ENCODE peak calls at places on chromosomes 11 and 22, in eight cellular contexts. U is WERI-Rb-1, G is heart right ventricle, L is lower leg skin, Y is RWPE2, X is fibroblast of lung, Q is prostate gland, I is AG04449. B is an unnamed sample.

GRCh38 chr11:43943931-43944751 is 1.7 kb downstream of the C11orf96 start:
- DNase-seq in U (peak), L (peak), G (peak), X (peak), Q (no peak), I (no peak), Y (no peak), B (no peak)

GRCh38 chr11:80103149-80103859 is 662.5 kb upstream of the TENM4 start:
- DNase-seq in U (no peak), Q (no peak), Y (no peak), X (peak), L (no peak), G (no peak), I (peak), B (peak)

GRCh38 chr11:74138572-74138971 is 32.2 kb downstream of the C2CD3 start:
- DNase-seq in L (no peak), I (peak), X (peak), Y (no peak), Q (peak), G (no peak), U (no peak), B (peak)

GRCh38 chr11:15912825-15913224 is 443.5 kb downstream of the SOX6 start:
- DNase-seq in U (no peak), I (no peak), Q (no peak), L (peak), X (no peak), G (no peak), Y (no peak), B (no peak)

GRCh38 chr11:64074239-64074638 is 38.5 kb downstream of the FLRT1 start:
- DNase-seq in L (no peak), Q (no peak), Y (no peak), I (no peak), U (no peak), X (no peak), G (no peak), B (no peak)

GRCh38 chr11:130872102-130872501 is 44.2 kb downstream of the SNX19 start:
- DNase-seq in L (no peak), Y (no peak), U (no peak), X (no peak), G (peak), I (no peak), Q (no peak), B (no peak)

GRCh38 chr11:43486141-43486540 is 127.4 kb downstream of the TTC17 start:
- DNase-seq in Y (no peak), L (no peak), U (no peak), G (no peak), X (peak), Q (no peak), I (no peak), B (no peak)

GRCh38 chr11:2377511-2378443 is 667 bp downstream of the CD81 start:
- DNase-seq in X (peak), L (peak), Y (no peak), U (peak), G (peak), Q (peak), I (no peak), B (no peak)

GRCh38 chr11:66743271-66743968 is 14.4 kb upstream of the SPTBN2 start:
- DNase-seq in U (peak), I (no peak), Q (peak), X (no peak), Y (peak), G (no peak), L (peak), B (no peak)

GRCh38 chr11:70605846-70606245 is 207.5 kb downstream of the CTTN start:
- DNase-seq in L (no peak), X (no peak), Y (no peak), U (no peak), G (no peak), I (no peak), Q (no peak), B (no peak)

GRCh38 chr11:36007127-36007824 is 63.4 kb downstream of the LDLRAD3 start:
- DNase-seq in U (peak), Q (no peak), G (no peak), Y (no peak), I (no peak), X (no peak), L (no peak), B (no peak)

GRCh38 chr11:46293616-46294015 is 16.2 kb downstream of the CREB3L1 start:
- DNase-seq in G (no peak), Y (no peak), I (peak), X (peak), Q (no peak), U (no peak), L (no peak), B (no peak)

GRCh38 chr11:3855808-3856491 is 486 bp downstream of the STIM1 start:
- DNase-seq in L (peak), Y (peak), G (peak), I (no peak), U (peak), X (peak), Q (no peak), B (no peak)

GRCh38 chr11:70230151-70230839 is 27.2 kb downstream of the FADD start:
- DNase-seq in U (no peak), I (no peak), L (no peak), Y (no peak), G (no peak), X (peak), Q (no peak), B (no peak)

GRCh38 chr11:110992481-110992880 is 253.0 kb upstream of the POU2AF2 start:
- DNase-seq in Y (no peak), Q (no peak), L (no peak), I (no peak), X (no peak), U (no peak), G (no peak), B (no peak)

GRCh38 chr11:65386307-65387081 is at the start of gene FRMD8:
- DNase-seq in G (peak), L (peak), X (peak), I (no peak), Y (peak), Q (peak), U (peak), B (peak)

GRCh38 chr22:50699001-50699753 is 26.6 kb downstream of the SHANK3 start:
- DNase-seq in X (no peak), G (no peak), Q (no peak), L (peak), Y (peak), I (no peak), U (no peak), B (no peak)

GRCh38 chr11:2465201-2466068 is 20.6 kb downstream of the KCNQ1 start:
- DNase-seq in G (no peak), X (no peak), Y (peak), I (no peak), Q (no peak), U (no peak), L (peak), B (no peak)

GRCh38 chr11:128394436-128395089 is 192.8 kb downstream of the ETS1 start:
- DNase-seq in L (no peak), X (peak), Y (no peak), U (no peak), Q (no peak), I (no peak), G (peak), B (no peak)

GRCh38 chr11:3747704-3748103 is 49.6 kb downstream of the NUP98 start:
- DNase-seq in L (no peak), U (no peak), G (no peak), X (peak), Y (no peak), Q (no peak), I (peak), B (peak)

GRCh38 chr11:31240340-31240904 is 129.1 kb downstream of the DCDC1 start:
- DNase-seq in G (no peak), U (peak), X (peak), Q (peak), L (no peak), Y (no peak), I (no peak), B (peak)

GRCh38 chr11:104772806-104773241 is 125.4 kb downstream of the CASP12 start:
- DNase-seq in G (no peak), Y (no peak), Q (no peak), I (peak), L (no peak), X (peak), U (no peak), B (peak)

GRCh38 chr11:64237484-64237951 is 3.1 kb downstream of the VEGFB start:
- DNase-seq in Y (peak), U (no peak), I (no peak), X (no peak), G (no peak), Q (peak), L (no peak), B (no peak)

GRCh38 chr22:29023172-29023796 is 38.3 kb downstream of the C22orf31 start:
- DNase-seq in I (no peak), Y (no peak), L (no peak), Q (no peak), G (no peak), U (no peak), X (no peak), B (no peak)

GRCh38 chr11:69102732-69103615 is 52.8 kb upstream of the SMIM38 start:
- DNase-seq in L (no peak), Q (no peak), X (no peak), U (peak), I (no peak), G (no peak), Y (no peak), B (no peak)

GRCh38 chr11:69778373-69778772 is 3.2 kb upstream of the FGF4 start:
- DNase-seq in U (no peak), L (no peak), Q (no peak), G (no peak), X (no peak), Y (no peak), I (no peak), B (no peak)

GRCh38 chr22:44686873-44687600 is 15.0 kb upstream of the PRR5 start:
- DNase-seq in Q (no peak), U (no peak), L (no peak), Y (no peak), G (no peak), I (no peak), X (peak), B (no peak)

GRCh38 chr11:17591293-17591692 is 44.2 kb downstream of the OTOG start:
- DNase-seq in Y (peak), G (no peak), I (no peak), Q (no peak), L (peak), X (no peak), U (no peak), B (no peak)

GRCh38 chr11:61967924-61968757 is 707 bp upstream of the FTH1 start:
- DNase-seq in G (peak), Y (no peak), Q (no peak), I (no peak), U (peak), L (peak), X (no peak), B (no peak)

GRCh38 chr22:39013923-39014722 is at the start of gene APOBEC3C:
- DNase-seq in G (peak), L (peak), X (peak), Q (peak), U (peak), I (peak), Y (peak), B (peak)

GRCh38 chr22:41902932-41903421 is 11.9 kb downstream of the SHISA8 start:
- DNase-seq in Y (no peak), X (no peak), Q (peak), I (no peak), U (no peak), L (no peak), G (peak), B (no peak)

GRCh38 chr11:2706321-2706720 is 6.5 kb upstream of the KCNQ1OT1 start:
- DNase-seq in L (no peak), U (no peak), X (no peak), I (no peak), Y (no peak), Q (no peak), G (no peak), B (no peak)

GRCh38 chr11:123386746-123387510 is 43.1 kb upstream of the GRAMD1B start:
- DNase-seq in X (peak), Q (no peak), G (no peak), U (no peak), L (no peak), I (peak), Y (no peak), B (no peak)

GRCh38 chr11:36212507-36212906 is 76.7 kb downstream of the COMMD9 start:
- DNase-seq in Q (no peak), I (no peak), X (no peak), Y (no peak), G (no peak), U (no peak), L (no peak), B (no peak)

GRCh38 chr22:47151490-47151889 is 389.0 kb downstream of the TBC1D22A start:
- DNase-seq in Q (no peak), I (no peak), Y (no peak), L (no peak), G (no peak), X (peak), U (no peak), B (peak)

GRCh38 chr11:109039611-109040010 is 374.7 kb downstream of the DDX10 start:
- DNase-seq in Q (no peak), G (no peak), L (no peak), Y (no peak), I (no peak), X (peak), U (no peak), B (no peak)

GRCh38 chr22:46132830-46133587 is 17.3 kb upstream of the PPARA start:
- DNase-seq in Q (no peak), U (no peak), I (no peak), Y (no peak), L (no peak), X (no peak), G (peak), B (no peak)

GRCh38 chr22:46129390-46130041 is 20.8 kb upstream of the PPARA start:
- DNase-seq in Q (no peak), I (no peak), Y (no peak), L (no peak), G (peak), X (no peak), U (no peak), B (no peak)

GRCh38 chr22:46133588-46133855 is 16.8 kb upstream of the PPARA start:
- DNase-seq in U (no peak), I (no peak), G (no peak), Y (no peak), X (no peak), L (no peak), Q (no peak), B (no peak)

GRCh38 chr22:46128606-46129005 is 21.7 kb upstream of the PPARA start:
- DNase-seq in L (no peak), Y (no peak), U (no peak), Q (no peak), X (no peak), I (no peak), G (no peak), B (no peak)

DNA sequence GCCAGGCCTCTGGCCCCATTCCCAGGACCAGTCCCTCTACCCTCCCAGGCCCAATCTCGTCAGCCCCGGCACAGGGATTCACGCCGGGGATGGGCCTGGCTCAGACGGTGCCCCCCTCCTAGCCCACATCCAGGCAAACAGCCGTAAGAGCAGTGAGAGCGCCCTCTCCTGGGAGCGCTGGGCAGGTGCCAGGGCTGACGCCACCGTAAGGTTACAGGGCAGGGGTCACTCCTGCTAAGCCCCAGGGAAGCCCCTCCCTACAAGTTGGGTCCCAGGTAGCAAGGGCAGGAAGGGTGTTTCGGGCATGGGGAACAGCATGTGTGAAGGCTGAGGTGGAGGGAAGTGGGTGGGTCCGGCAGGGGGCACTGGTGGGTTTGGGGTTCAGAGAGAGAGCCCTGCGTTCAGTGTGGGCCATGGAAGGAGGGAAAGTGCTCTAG is 19.2 kb upstream of the PPARA start:
- DNase-seq in X (no peak), U (no peak), L (no peak), G (peak), Q (no peak), I (no peak), Y (no peak), B (no peak)
- TF ChIP-seq CTCF in X (peak), U (peak), L (no peak), G (peak), Q (no peak), I (peak), Y (peak), B (peak)

DNA sequence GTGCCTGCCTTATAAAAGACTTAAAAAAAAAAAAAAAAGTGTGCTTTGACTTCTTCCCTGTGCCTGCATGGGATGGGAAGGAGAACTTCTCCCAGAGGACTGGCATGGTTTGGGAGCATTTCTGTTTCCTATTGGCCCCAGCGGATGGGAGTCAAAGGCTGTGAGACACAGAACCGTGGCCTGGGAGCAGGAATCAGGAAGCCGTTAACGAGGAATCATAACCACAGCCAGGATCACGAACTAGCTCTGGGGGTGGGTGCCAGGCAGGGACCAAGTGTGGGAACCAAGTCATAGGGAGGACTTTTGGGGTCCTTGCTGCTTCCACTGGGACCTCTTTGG is 526 bp downstream of the C1QTNF6 start:
- DNase-seq in Q (no peak), L (no peak), I (no peak), Y (peak), G (no peak), X (peak), U (no peak), B (no peak)
- H3K4me3 ChIP-seq in Q (peak), L (no peak), I (peak), Y (peak), G (peak), X (peak), U (peak), B (peak)

DNA sequence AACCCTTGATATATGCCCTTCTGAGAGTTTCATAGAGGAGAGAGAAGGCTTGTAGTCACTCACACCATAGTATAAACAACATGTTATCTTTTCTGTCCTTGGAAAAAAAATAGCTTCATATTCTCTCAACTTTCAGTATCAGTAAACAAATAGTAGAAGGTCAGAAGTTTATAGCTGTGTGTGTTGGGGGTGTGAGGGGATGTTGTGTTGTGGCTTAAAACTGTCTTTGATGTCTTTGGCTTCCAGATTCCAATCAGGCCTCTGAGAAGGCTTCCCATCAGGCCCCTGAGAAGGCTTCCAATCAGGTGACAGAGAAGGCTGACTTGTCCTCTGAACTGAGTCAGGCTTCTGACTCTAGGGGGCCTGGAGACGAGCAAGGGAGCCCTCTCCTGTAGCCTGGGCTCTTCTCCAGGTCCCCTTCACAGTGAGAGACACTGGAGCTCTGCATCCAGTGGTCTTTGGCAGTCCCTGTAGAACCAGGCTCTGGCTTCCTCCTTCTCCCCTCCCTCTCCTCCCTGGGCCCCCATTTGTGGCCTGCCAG is 9.3 kb downstream of the MTFP1 start:
- DNase-seq in U (no peak), I (no peak), Y (no peak), Q (no peak), L (no peak), X (no peak), G (no peak), B (no peak)
- TF ChIP-seq CTCF in U (no peak), I (no peak), Y (no peak), Q (no peak), L (no peak), X (no peak), G (no peak), B (no peak)

GRCh38 chr11:116732740-116733385 is 39.9 kb downstream of the BUD13 start:
- DNase-seq in I (no peak), G (peak), L (peak), X (peak), Q (peak), U (peak), Y (no peak), B (peak)
- H3K4me3 ChIP-seq in I (no peak), G (no peak), L (no peak), X (no peak), Q (no peak), U (no peak), Y (no peak), B (no peak)

GRCh38 chr11:10906521-10906920 is 48.7 kb upstream of the ZBED5 start:
- DNase-seq in Y (no peak), G (no peak), Q (no peak), U (no peak), X (peak), L (no peak), I (no peak), B (no peak)
- TF ChIP-seq CTCF in Y (peak), G (peak), Q (no peak), U (no peak), X (peak), L (no peak), I (peak), B (no peak)

B was measured in kidney epithelial cell.